ENCODE peak calls at places on chromosome 12, in seven cellular contexts. K, S, X, E, B, F and V are unnamed samples.

GRCh38 chr12:122691566-122691965 is 11.6 kb downstream of the HCAR2 start:
- DNase-seq in K (no peak), S (no peak), X (no peak), E (no peak), B (no peak), F (no peak), V (no peak)

GRCh38 chr12:122856999-122857671 is 21.9 kb downstream of the HIP1R start:
- DNase-seq in K (no peak), S (no peak), X (no peak), E (no peak), B (no peak), F (no peak), V (no peak)

GRCh38 chr12:64451687-64452558 is at the start of gene TBK1:
- DNase-seq in K (peak; percentile 81), S (peak; percentile 90), X (peak; percentile 92), E (peak; percentile 50), B (peak; percentile 79), F (peak; percentile 90), V (peak; percentile 84)

GRCh38 chr12:22821985-22822384 is 197.0 kb downstream of the ETNK1 start:
- DNase-seq in K (peak; percentile 59), S (no peak), X (no peak), E (no peak), B (no peak), F (no peak), V (no peak)

GRCh38 chr12:5487971-5488955 is 56.4 kb downstream of the NTF3 start:
- DNase-seq in K (peak; percentile 57), S (no peak), X (no peak), E (no peak), B (no peak), F (no peak), V (no peak)

GRCh38 chr12:127083028-127083949 is 1183.7 kb upstream of the TMEM132C start:
- DNase-seq in K (peak; percentile 84), S (no peak), X (no peak), E (peak; percentile 46), B (no peak), F (peak; percentile 44), V (no peak)

GRCh38 chr12:42017036-42017435 is 127.6 kb downstream of the GXYLT1 start:
- DNase-seq in K (no peak), S (no peak), X (no peak), E (no peak), B (no peak), F (peak; percentile 77), V (no peak)

GRCh38 chr12:123165537-123165936 is 14.6 kb upstream of the PITPNM2 start:
- DNase-seq in K (no peak), S (no peak), X (no peak), E (no peak), B (no peak), F (no peak), V (no peak)

GRCh38 chr12:120529641-120530314 is 820 bp upstream of the COQ5 start:
- DNase-seq in K (peak; percentile 57), S (no peak), X (no peak), E (peak; percentile 36), B (no peak), F (peak; percentile 21), V (no peak)

GRCh38 chr12:94458882-94459772 is 540 bp downstream of the CEP83 start:
- DNase-seq in K (peak; percentile 16), S (no peak), X (no peak), E (peak; percentile 21), B (no peak), F (peak; percentile 32), V (no peak)

GRCh38 chr12:116765271-116765670 is 27.2 kb downstream of the RNFT2 start:
- DNase-seq in K (peak; percentile 32), S (no peak), X (no peak), E (no peak), B (no peak), F (no peak), V (no peak)

GRCh38 chr12:132335179-132335756 is 5.9 kb upstream of the GALNT9 start:
- DNase-seq in K (no peak), S (no peak), X (no peak), E (no peak), B (no peak), F (no peak), V (no peak)

GRCh38 chr12:75480469-75480949 is at the start of gene GLIPR1:
- DNase-seq in K (peak; percentile 99), S (peak; percentile 48), X (peak; percentile 83), E (peak; percentile 74), B (peak; percentile 47), F (peak; percentile 56), V (peak; percentile 65)

GRCh38 chr12:81570234-81570633 is 188.9 kb downstream of the PPFIA2 start:
- DNase-seq in K (no peak), S (no peak), X (no peak), E (no peak), B (no peak), F (no peak), V (no peak)

GRCh38 chr12:127485528-127485927 is 781.4 kb upstream of the TMEM132C start:
- DNase-seq in K (peak; percentile 91), S (no peak), X (no peak), E (peak; percentile 5), B (no peak), F (no peak), V (no peak)

GRCh38 chr12:132488127-132489077 is 1.5 kb upstream of the FBRSL1 start:
- DNase-seq in K (no peak), S (peak; percentile 68), X (peak; percentile 63), E (no peak), B (peak; percentile 33), F (peak; percentile 31), V (peak; percentile 61)

DNA sequence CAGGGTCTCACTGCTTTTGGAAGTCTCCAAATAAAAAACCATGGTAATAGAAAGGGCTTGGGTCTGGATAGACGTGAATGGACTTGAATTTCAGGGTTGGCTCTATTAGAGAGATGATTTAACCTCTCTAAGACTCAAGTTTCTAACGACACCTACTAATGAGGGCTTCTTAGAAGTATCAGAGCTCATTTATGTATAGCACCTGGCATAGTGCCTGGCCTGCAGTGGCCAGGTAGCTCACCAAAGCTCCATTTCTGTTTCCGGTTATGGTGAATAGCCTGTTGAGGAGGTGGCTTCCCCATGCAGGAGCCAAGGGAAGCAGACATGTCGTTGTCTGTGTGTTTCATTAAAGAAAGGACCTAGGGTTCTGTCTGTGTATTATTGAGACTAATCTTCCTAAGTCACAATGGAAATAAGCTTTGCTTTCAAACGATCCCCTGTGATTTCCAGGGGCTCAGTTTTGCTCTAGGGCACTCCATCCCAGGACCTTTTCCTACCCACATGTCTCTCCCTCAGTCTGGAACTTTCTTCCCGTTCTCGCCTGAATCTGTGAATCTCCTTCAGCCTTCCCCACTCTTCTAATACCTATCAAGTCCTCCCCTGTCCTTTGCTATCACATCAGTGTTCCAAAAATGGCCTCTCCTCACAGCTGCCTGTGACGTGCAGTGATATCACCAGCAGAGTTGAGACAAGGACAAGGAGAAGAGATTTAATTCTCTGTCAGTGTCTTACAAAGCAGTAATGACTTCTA is 108.8 kb downstream of the ETV6 start:
- DNase-seq in K (no peak), S (peak; percentile 60), X (no peak), E (no peak), B (no peak), F (no peak), V (peak; percentile 59)
- H3K27ac ChIP-seq in K (peak overlapping the region; percentile 31), S (peak overlapping the region; percentile 89), X (peak overlapping the region; percentile 68), E (no peak overlapping the region), B (peak overlapping the region; percentile 74), F (peak overlapping the region; percentile 100), V (peak overlapping the region; percentile 74)

GRCh38 chr12:1642513-1642912 is 13.5 kb downstream of the WNT5B start:
- DNase-seq in K (no peak), S (no peak), X (no peak), E (no peak), B (no peak), F (no peak), V (no peak)

GRCh38 chr12:1645819-1646218 is 16.8 kb downstream of the WNT5B start:
- DNase-seq in K (no peak), S (no peak), X (no peak), E (no peak), B (no peak), F (no peak), V (no peak)

GRCh38 chr12:1643056-1643455 is 14.0 kb downstream of the WNT5B start:
- DNase-seq in K (no peak), S (no peak), X (no peak), E (no peak), B (no peak), F (no peak), V (no peak)

GRCh38 chr12:1644523-1645438 is 15.8 kb downstream of the WNT5B start:
- DNase-seq in K (peak; percentile 80), S (peak; percentile 83), X (peak; percentile 80), E (no peak), B (peak; percentile 64), F (no peak), V (peak; percentile 84)

DNA sequence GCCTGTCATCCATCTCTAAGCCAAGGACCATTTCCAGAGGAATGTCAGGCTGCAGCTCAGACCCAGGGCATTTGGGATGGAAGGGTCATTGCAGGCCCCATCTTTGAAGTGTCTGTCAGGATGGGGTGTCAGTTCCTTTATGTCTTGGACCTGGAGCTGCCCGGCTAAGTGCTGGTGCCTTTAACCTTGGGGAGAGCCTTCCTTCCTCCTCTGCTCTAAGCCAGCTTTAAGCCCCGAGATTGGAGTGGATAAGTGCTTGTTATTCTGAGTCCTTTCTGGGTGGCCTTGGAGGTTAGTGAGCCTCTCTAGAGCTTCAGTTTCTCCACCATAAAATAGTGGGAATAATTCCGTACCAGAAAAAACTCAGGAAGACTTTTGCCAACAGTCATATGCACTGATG is 15.1 kb downstream of the WNT5B start:
- DNase-seq in K (no peak), S (no peak), X (no peak), E (no peak), B (no peak), F (no peak), V (no peak)
- H3K27ac ChIP-seq in K (peak overlapping the region; percentile 6), S (no peak overlapping the region), X (no peak overlapping the region), E (no peak overlapping the region), B (no peak overlapping the region), F (no peak overlapping the region), V (no peak overlapping the region)

DNA sequence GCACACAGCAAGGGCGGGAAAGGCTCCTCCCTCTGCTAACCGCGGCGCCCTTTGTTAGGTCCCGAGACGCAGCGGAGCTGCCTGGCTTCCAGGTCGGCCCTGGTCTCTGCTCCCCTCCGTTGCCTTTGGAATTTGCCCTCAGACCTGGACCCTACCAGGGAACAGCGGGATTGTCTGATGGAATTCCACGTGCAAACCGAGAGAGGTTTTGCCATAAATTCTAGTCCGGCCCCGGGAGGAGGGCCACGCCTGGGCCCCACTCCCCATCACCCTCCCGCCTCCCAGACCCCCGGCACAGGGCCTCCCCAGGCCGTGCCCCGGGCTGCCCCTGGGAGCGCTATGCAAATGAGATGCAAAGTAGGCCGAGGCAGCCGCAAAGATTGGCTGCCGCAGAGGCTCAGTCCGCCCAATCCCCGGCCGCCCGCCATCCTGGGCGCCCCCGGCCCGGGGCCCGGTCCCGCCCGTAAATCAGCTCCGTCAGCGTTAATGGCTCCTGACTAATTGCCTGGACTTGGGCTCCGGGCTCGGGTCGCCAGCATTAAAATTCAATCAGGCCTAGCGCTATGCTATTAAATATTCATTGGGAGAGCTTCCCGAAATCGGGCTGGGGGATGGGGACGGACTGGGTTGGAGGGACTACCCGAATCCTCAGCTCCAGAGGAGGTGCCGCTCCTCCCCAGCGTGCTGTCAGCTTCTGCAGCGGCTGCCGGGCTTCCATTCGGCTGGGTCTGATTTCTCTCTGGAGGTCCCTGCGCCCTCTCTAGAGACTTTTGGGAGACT is 15.6 kb upstream of the FIGNL2 start:
- DNase-seq in K (peak; percentile 64), S (no peak), X (no peak), E (no peak), B (no peak), F (no peak), V (no peak)
- H3K27ac ChIP-seq in K (no peak overlapping the region), S (no peak overlapping the region), X (no peak overlapping the region), E (no peak overlapping the region), B (peak overlapping the region; percentile 69), F (no peak overlapping the region), V (no peak overlapping the region)

GRCh38 chr12:106364261-106364660 is 6.7 kb downstream of the POLR3B start:
- DNase-seq in K (no peak), S (no peak), X (no peak), E (no peak), B (no peak), F (no peak), V (no peak)

GRCh38 chr12:106369624-106370346 is 12.2 kb downstream of the POLR3B start:
- DNase-seq in K (peak; percentile 88), S (no peak), X (no peak), E (peak; percentile 69), B (no peak), F (no peak), V (no peak)
- H3K27ac ChIP-seq in K (peak overlapping the region; percentile 73), S (no peak overlapping the region), X (no peak overlapping the region), E (no peak overlapping the region), B (no peak overlapping the region), F (no peak overlapping the region), V (no peak overlapping the region)